ENCODE peak calls at places on chromosomes 2 and 18, in five cellular contexts. One of them, this sample, is unnamed.

GRCh38 chr2:109382946-109383345 is 230.8 kb downstream of the SEPTIN10 start:
- DNase-seq in endothelial cell of umbilical vein: peak
- DNase-seq in breast epithelium: peak
- DNase-seq in ovary: peak
- DNase-seq in Peyer's patch: peak
- DNase-seq in this sample: no peak

GRCh38 chr2:105272176-105272575 is 30.6 kb downstream of the GPR45 start:
- DNase-seq in Peyer's patch: no peak
- DNase-seq in endothelial cell of umbilical vein: no peak
- DNase-seq in breast epithelium: no peak
- DNase-seq in ovary: no peak
- DNase-seq in this sample: no peak

GRCh38 chr2:9809448-9810088 is 33.7 kb upstream of the TAF1B start:
- DNase-seq in breast epithelium: no peak
- DNase-seq in Peyer's patch: peak
- DNase-seq in endothelial cell of umbilical vein: no peak
- DNase-seq in ovary: no peak
- DNase-seq in this sample: no peak

GRCh38 chr2:227653419-227653818 is 13.2 kb upstream of the SCYGR5 start:
- DNase-seq in Peyer's patch: no peak
- DNase-seq in breast epithelium: no peak
- DNase-seq in endothelial cell of umbilical vein: no peak
- DNase-seq in ovary: no peak
- DNase-seq in this sample: no peak

GRCh38 chr2:88080545-88080944 is 12.9 kb downstream of the SMYD1 start:
- DNase-seq in ovary: no peak
- DNase-seq in Peyer's patch: no peak
- DNase-seq in breast epithelium: no peak
- DNase-seq in endothelial cell of umbilical vein: no peak
- DNase-seq in this sample: no peak

GRCh38 chr18:3579701-3580100 is 129.7 kb downstream of the TGIF1 start:
- DNase-seq in Peyer's patch: no peak
- DNase-seq in endothelial cell of umbilical vein: peak
- DNase-seq in ovary: no peak
- DNase-seq in breast epithelium: no peak
- DNase-seq in this sample: no peak

GRCh38 chr2:47223980-47224379 is 68.9 kb upstream of the STPG4 start:
- DNase-seq in Peyer's patch: no peak
- DNase-seq in ovary: no peak
- DNase-seq in endothelial cell of umbilical vein: no peak
- DNase-seq in breast epithelium: no peak
- DNase-seq in this sample: no peak

GRCh38 chr18:4549164-4549920 is 94.2 kb upstream of the DLGAP1 start:
- DNase-seq in endothelial cell of umbilical vein: no peak
- DNase-seq in breast epithelium: no peak
- DNase-seq in ovary: no peak
- DNase-seq in Peyer's patch: no peak
- DNase-seq in this sample: no peak

GRCh38 chr2:64720543-64721325 is 67.0 kb upstream of the SERTAD2 start:
- DNase-seq in Peyer's patch: no peak
- DNase-seq in ovary: no peak
- DNase-seq in breast epithelium: no peak
- DNase-seq in endothelial cell of umbilical vein: no peak
- DNase-seq in this sample: no peak

GRCh38 chr2:217555075-217555876 is 447.5 kb downstream of the TNS1 start:
- DNase-seq in ovary: no peak
- DNase-seq in Peyer's patch: no peak
- DNase-seq in breast epithelium: no peak
- DNase-seq in endothelial cell of umbilical vein: no peak
- DNase-seq in this sample: no peak

GRCh38 chr2:34901739-34902138 is 1302.6 kb upstream of the FAM98A start:
- DNase-seq in breast epithelium: no peak
- DNase-seq in ovary: no peak
- DNase-seq in endothelial cell of umbilical vein: no peak
- DNase-seq in Peyer's patch: no peak
- DNase-seq in this sample: no peak

GRCh38 chr18:49663755-49664085 is 101.9 kb downstream of the LIPG start:
- DNase-seq in breast epithelium: no peak
- DNase-seq in Peyer's patch: no peak
- DNase-seq in ovary: no peak
- DNase-seq in endothelial cell of umbilical vein: no peak
- DNase-seq in this sample: no peak

DNA sequence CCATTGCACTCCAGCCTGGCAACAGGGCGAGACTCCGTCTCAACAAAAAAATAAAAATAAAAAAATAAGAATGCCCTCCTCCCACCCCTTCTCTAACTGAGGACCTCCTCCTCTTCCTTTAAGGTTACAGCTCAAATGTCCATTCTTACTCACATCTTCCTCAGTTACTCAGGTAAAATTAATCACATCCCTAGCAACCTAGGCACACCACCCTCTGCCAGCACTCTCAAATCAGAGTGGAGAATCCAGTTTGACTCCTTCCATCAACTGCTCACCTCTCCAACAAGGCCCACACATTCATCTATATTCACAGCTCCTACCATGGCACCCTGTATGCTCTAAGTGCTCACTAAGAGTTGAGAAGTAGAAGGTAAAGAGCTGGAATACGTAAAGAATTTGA is 254.3 kb downstream of the ZEB2 start:
- DNase-seq in ovary: no peak
- DNase-seq in endothelial cell of umbilical vein: no peak
- DNase-seq in Peyer's patch: no peak
- DNase-seq in breast epithelium: no peak
- DNase-seq in this sample: no peak
- TF ChIP-seq POLR2A in ovary: no peak
- TF ChIP-seq POLR2A in endothelial cell of umbilical vein: no peak
- TF ChIP-seq POLR2A in Peyer's patch: no peak
- TF ChIP-seq POLR2A in breast epithelium: no peak
- TF ChIP-seq POLR2A in this sample: no peak

GRCh38 chr2:207828361-207829057 is 58.8 kb upstream of the FZD5 start:
- DNase-seq in ovary: no peak
- DNase-seq in Peyer's patch: no peak
- DNase-seq in endothelial cell of umbilical vein: peak
- DNase-seq in breast epithelium: no peak
- DNase-seq in this sample: no peak
- TF ChIP-seq POLR2A in ovary: no peak
- TF ChIP-seq POLR2A in Peyer's patch: no peak
- TF ChIP-seq POLR2A in endothelial cell of umbilical vein: no peak
- TF ChIP-seq POLR2A in breast epithelium: no peak
- TF ChIP-seq POLR2A in this sample: no peak

DNA sequence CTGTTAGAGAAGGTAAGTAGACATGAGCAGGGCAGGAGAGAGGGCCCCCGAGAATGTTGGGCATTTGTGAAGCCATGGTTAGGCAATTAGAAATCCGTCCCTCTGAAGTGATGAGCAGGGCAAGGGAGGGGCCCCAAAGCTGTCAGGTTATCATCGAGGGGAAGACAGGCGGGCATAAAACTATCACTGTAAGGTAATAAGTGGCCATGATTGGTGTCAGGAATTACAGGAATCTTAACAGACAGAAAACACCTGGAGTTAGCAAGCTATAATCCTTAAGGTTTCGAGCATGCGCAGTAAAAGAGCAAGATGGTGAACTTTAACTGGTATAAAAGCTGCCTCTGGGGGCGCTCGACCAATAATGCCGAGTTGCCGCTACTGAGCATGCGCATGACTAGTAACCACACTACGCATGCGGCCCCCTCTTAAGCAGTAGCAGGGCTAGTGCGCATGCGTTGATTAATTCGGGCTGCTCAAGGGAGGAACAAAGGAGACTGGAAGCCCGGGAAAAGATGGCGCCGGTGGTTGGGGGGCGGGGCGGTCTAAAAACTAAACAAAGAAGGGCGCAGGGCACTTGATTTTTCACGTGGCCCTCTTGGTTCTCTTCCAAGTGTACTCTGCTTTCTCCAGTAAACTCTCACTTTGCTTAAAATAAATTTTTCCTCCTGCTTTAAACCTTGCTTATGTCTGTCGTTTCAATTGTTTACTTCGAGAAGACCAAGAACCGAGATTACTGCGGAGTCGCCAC is 5.5 kb downstream of the XRCC5 start:
- DNase-seq in endothelial cell of umbilical vein: peak
- DNase-seq in Peyer's patch: peak
- DNase-seq in ovary: peak
- DNase-seq in breast epithelium: peak
- DNase-seq in this sample: peak
- TF ChIP-seq POLR2A in endothelial cell of umbilical vein: peak
- TF ChIP-seq POLR2A in Peyer's patch: no peak
- TF ChIP-seq POLR2A in ovary: no peak
- TF ChIP-seq POLR2A in breast epithelium: no peak
- TF ChIP-seq POLR2A in this sample: peak

GRCh38 chr2:177393381-177393780 is 808 bp downstream of the AGPS start:
- DNase-seq in ovary: no peak
- DNase-seq in breast epithelium: no peak
- DNase-seq in Peyer's patch: no peak
- DNase-seq in endothelial cell of umbilical vein: no peak
- DNase-seq in this sample: peak
- TF ChIP-seq POLR2A in ovary: no peak
- TF ChIP-seq POLR2A in breast epithelium: no peak
- TF ChIP-seq POLR2A in Peyer's patch: no peak
- TF ChIP-seq POLR2A in endothelial cell of umbilical vein: no peak
- TF ChIP-seq POLR2A in this sample: no peak

GRCh38 chr2:55236992-55237543 is 4.6 kb downstream of the RPS27A start:
- DNase-seq in endothelial cell of umbilical vein: no peak
- DNase-seq in Peyer's patch: no peak
- DNase-seq in ovary: no peak
- DNase-seq in breast epithelium: no peak
- DNase-seq in this sample: peak
- TF ChIP-seq POLR2A in endothelial cell of umbilical vein: peak
- TF ChIP-seq POLR2A in Peyer's patch: no peak
- TF ChIP-seq POLR2A in ovary: no peak
- TF ChIP-seq POLR2A in breast epithelium: no peak
- TF ChIP-seq POLR2A in this sample: no peak

GRCh38 chr2:101132202-101132601 is 19.0 kb downstream of the TBC1D8 start:
- DNase-seq in endothelial cell of umbilical vein: no peak
- DNase-seq in Peyer's patch: no peak
- DNase-seq in breast epithelium: no peak
- DNase-seq in ovary: no peak
- DNase-seq in this sample: no peak

GRCh38 chr2:101140237-101140636 is 10.9 kb downstream of the TBC1D8 start:
- DNase-seq in endothelial cell of umbilical vein: no peak
- DNase-seq in ovary: no peak
- DNase-seq in Peyer's patch: no peak
- DNase-seq in breast epithelium: no peak
- DNase-seq in this sample: no peak

GRCh38 chr2:101133492-101134101 is 17.6 kb downstream of the TBC1D8 start:
- DNase-seq in Peyer's patch: no peak
- DNase-seq in breast epithelium: no peak
- DNase-seq in endothelial cell of umbilical vein: no peak
- DNase-seq in ovary: no peak
- DNase-seq in this sample: no peak

GRCh38 chr2:101139495-101139894 is 11.7 kb downstream of the TBC1D8 start:
- DNase-seq in Peyer's patch: no peak
- DNase-seq in endothelial cell of umbilical vein: no peak
- DNase-seq in ovary: no peak
- DNase-seq in breast epithelium: no peak
- DNase-seq in this sample: no peak

GRCh38 chr2:101135412-101136296 is 15.5 kb downstream of the TBC1D8 start:
- DNase-seq in endothelial cell of umbilical vein: no peak
- DNase-seq in breast epithelium: no peak
- DNase-seq in ovary: no peak
- DNase-seq in Peyer's patch: no peak
- DNase-seq in this sample: no peak
- TF ChIP-seq POLR2A in endothelial cell of umbilical vein: no peak
- TF ChIP-seq POLR2A in breast epithelium: no peak
- TF ChIP-seq POLR2A in ovary: no peak
- TF ChIP-seq POLR2A in Peyer's patch: no peak
- TF ChIP-seq POLR2A in this sample: no peak

GRCh38 chr2:157411624-157412336 is 32.1 kb downstream of the CYTIP start:
- DNase-seq in endothelial cell of umbilical vein: no peak
- DNase-seq in ovary: no peak
- DNase-seq in breast epithelium: no peak
- DNase-seq in Peyer's patch: no peak
- DNase-seq in this sample: no peak

GRCh38 chr2:157414050-157414449 is 29.8 kb downstream of the CYTIP start:
- DNase-seq in breast epithelium: no peak
- DNase-seq in Peyer's patch: no peak
- DNase-seq in ovary: no peak
- DNase-seq in endothelial cell of umbilical vein: no peak
- DNase-seq in this sample: no peak

GRCh38 chr2:157418215-157418614 is 25.7 kb downstream of the CYTIP start:
- DNase-seq in endothelial cell of umbilical vein: no peak
- DNase-seq in breast epithelium: no peak
- DNase-seq in Peyer's patch: no peak
- DNase-seq in ovary: no peak
- DNase-seq in this sample: no peak

GRCh38 chr2:157415632-157416101 is 28.2 kb downstream of the CYTIP start:
- DNase-seq in breast epithelium: no peak
- DNase-seq in endothelial cell of umbilical vein: no peak
- DNase-seq in Peyer's patch: no peak
- DNase-seq in ovary: no peak
- DNase-seq in this sample: no peak

DNA sequence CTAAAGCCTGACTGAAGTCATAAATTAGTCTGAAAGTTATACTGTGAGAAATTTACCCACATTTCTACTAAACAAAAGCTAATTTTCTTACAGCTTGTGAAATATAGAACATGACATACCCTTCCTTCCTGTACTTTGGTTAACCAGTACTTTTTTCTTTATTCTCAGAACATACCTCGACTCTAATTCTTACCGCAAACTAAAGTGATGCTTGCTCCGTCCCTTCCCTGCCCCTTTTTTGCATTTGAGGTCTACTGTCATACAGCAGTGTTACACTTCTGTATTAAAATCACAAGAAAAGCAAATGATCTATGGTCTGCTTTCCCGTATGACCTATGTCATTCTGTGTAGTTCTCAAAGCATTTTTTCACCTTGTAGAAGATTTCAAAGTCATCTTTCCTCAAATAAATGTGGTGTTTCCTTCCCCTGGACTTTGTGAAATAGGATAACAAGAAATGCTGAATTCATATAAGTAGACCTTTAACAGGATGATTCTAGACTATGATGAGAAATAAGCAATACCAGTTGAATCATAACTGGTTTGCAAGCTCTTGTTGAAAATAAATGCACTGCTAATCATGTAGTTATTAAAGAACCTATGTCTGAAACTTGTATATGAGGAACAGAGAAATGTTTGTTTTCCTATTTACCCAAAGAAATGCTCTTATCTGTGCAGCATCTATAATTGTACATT is 30.4 kb downstream of the CYTIP start:
- DNase-seq in Peyer's patch: no peak
- DNase-seq in ovary: no peak
- DNase-seq in endothelial cell of umbilical vein: no peak
- DNase-seq in breast epithelium: no peak
- DNase-seq in this sample: no peak
- TF ChIP-seq POLR2A in Peyer's patch: no peak
- TF ChIP-seq POLR2A in ovary: no peak
- TF ChIP-seq POLR2A in endothelial cell of umbilical vein: no peak
- TF ChIP-seq POLR2A in breast epithelium: no peak
- TF ChIP-seq POLR2A in this sample: no peak

GRCh38 chr2:231038483-231039293 is 1.4 kb downstream of the C2orf72 start:
- DNase-seq in endothelial cell of umbilical vein: no peak
- DNase-seq in Peyer's patch: no peak
- DNase-seq in ovary: no peak
- DNase-seq in breast epithelium: no peak
- DNase-seq in this sample: no peak
- TF ChIP-seq POLR2A in endothelial cell of umbilical vein: no peak
- TF ChIP-seq POLR2A in Peyer's patch: no peak
- TF ChIP-seq POLR2A in ovary: no peak
- TF ChIP-seq POLR2A in breast epithelium: no peak
- TF ChIP-seq POLR2A in this sample: no peak

This sample was measured in erythroblast.